ENCODE peak calls at places on chromosomes 2 and 18, in four cellular contexts. T is DMS153, K is HuH-7.5, Q is brain microvascular endothelial cell. C is an unnamed sample.

GRCh38 chr18:11859903-11860407 is 8.7 kb downstream of the CHMP1B start:
- DNase-seq in K (no peak), T (no peak), Q (peak), C (no peak)

GRCh38 chr2:128661289-128661688 is 342.6 kb upstream of the HS6ST1 start:
- DNase-seq in T (no peak), Q (no peak), K (no peak), C (no peak)

GRCh38 chr2:113930448-113930847 is 40.6 kb downstream of the ACTR3 start:
- DNase-seq in K (no peak), Q (no peak), T (no peak), C (no peak)

GRCh38 chr2:241656190-241656741 is 18.8 kb downstream of the ATG4B start:
- DNase-seq in T (no peak), Q (no peak), K (no peak), C (no peak)

GRCh38 chr18:35691625-35692024 is 110.1 kb downstream of the GALNT1 start:
- DNase-seq in T (no peak), K (no peak), Q (no peak), C (no peak)

GRCh38 chr2:127072970-127073369 is 34.0 kb downstream of the BIN1 start:
- DNase-seq in K (no peak), Q (no peak), T (no peak), C (no peak)

GRCh38 chr18:56645415-56646016 is 5.6 kb upstream of the WDR7 start:
- DNase-seq in Q (no peak), K (no peak), T (no peak), C (no peak)

GRCh38 chr18:59085126-59085794 is 54.4 kb upstream of the SEC11C start:
- DNase-seq in T (no peak), K (no peak), Q (no peak), C (no peak)

GRCh38 chr2:47360283-47360682 is 42.7 kb upstream of the MSH2 start:
- DNase-seq in Q (no peak), K (no peak), T (no peak), C (no peak)

GRCh38 chr2:240182476-240182875 is 42.0 kb upstream of the OTOS start:
- DNase-seq in Q (no peak), K (no peak), T (no peak), C (no peak)

GRCh38 chr2:74385396-74385795 is 5.3 kb upstream of the DCTN1 start:
- DNase-seq in Q (no peak), T (no peak), K (no peak), C (no peak)

GRCh38 chr2:121796239-121796638 is 40.8 kb downstream of the TSN start:
- DNase-seq in T (no peak), K (no peak), Q (no peak), C (no peak)

GRCh38 chr2:144959416-144959815 is 439.5 kb upstream of the ZEB2 start:
- DNase-seq in Q (no peak), K (no peak), T (no peak), C (no peak)

GRCh38 chr2:69514406-69514805 is 77.2 kb upstream of the NFU1 start:
- DNase-seq in K (no peak), Q (peak), T (no peak), C (peak)

GRCh38 chr2:232857158-232857563 is 12.9 kb upstream of the SNORC start:
- DNase-seq in T (no peak), Q (no peak), K (no peak), C (no peak)

GRCh38 chr2:69773201-69773600 is 31.3 kb downstream of the ANXA4 start:
- DNase-seq in K (no peak), T (no peak), Q (peak), C (no peak)

C was measured in body of pancreas.